ENCODE peak calls at places on chromosome 20, in six cellular contexts. A is A549, Z is HEK293T, G is K562, D is GM12878, Y is HepG2. W is an unnamed sample.

GRCh38 chr20:3239867-3240775 is 1.1 kb upstream of the SLC4A11 start:
- DNase-seq in A (no peak), Z (no peak), G (no peak), D (no peak), Y (no peak), W (no peak)

GRCh38 chr20:48153523-48153922 is 368.2 kb upstream of the SULF2 start:
- DNase-seq in A (no peak), Z (no peak), G (no peak), D (no peak), Y (no peak), W (no peak)

GRCh38 chr20:46057856-46058655 is 29.0 kb downstream of the SLC12A5 start:
- DNase-seq in A (no peak), Z (no peak), G (no peak), D (no peak), Y (no peak), W (peak)

GRCh38 chr20:49668181-49668877 is 45.3 kb downstream of the B4GALT5 start:
- DNase-seq in A (no peak), Z (no peak), G (peak), D (peak), Y (no peak), W (no peak)

GRCh38 chr20:16007164-16007563 is 566.1 kb downstream of the KIF16B start:
- DNase-seq in A (no peak), Z (no peak), G (no peak), D (peak), Y (no peak), W (no peak)

GRCh38 chr20:46074006-46074405 is 15.8 kb downstream of the NCOA5 start:
- DNase-seq in A (no peak), Z (no peak), G (no peak), D (no peak), Y (no peak), W (no peak)

GRCh38 chr20:5822569-5822968 is 72.4 kb downstream of the SHLD1 start:
- DNase-seq in A (no peak), Z (no peak), G (peak), D (no peak), Y (no peak), W (no peak)

GRCh38 chr20:52340036-52340634 is 148.6 kb upstream of the ZFP64 start:
- DNase-seq in A (peak), Z (peak), G (peak), D (no peak), Y (peak), W (no peak)

GRCh38 chr20:2578430-2579192 is 42.2 kb downstream of the TMC2 start:
- DNase-seq in A (no peak), Z (no peak), G (peak), D (no peak), Y (peak), W (no peak)

GRCh38 chr20:38812915-38813573 is 7.5 kb downstream of the PPP1R16B start:
- DNase-seq in A (no peak), Z (no peak), G (no peak), D (no peak), Y (no peak), W (no peak)

GRCh38 chr20:62711703-62712101 is 3.1 kb downstream of the NTSR1 start:
- DNase-seq in A (no peak), Z (no peak), G (peak), D (no peak), Y (no peak), W (no peak)

GRCh38 chr20:21105429-21106170 is 558 bp downstream of the LINC00237 start:
- DNase-seq in A (no peak), Z (no peak), G (no peak), D (no peak), Y (no peak), W (no peak)

GRCh38 chr20:24441600-24441999 is 27.8 kb upstream of the SYNDIG1 start:
- DNase-seq in A (no peak), Z (no peak), G (no peak), D (no peak), Y (no peak), W (no peak)

GRCh38 chr20:63519765-63520593 is 586 bp upstream of the PPDPF start:
- DNase-seq in A (peak), Z (peak), G (peak), D (no peak), Y (no peak), W (peak)

GRCh38 chr20:17601957-17602356 is 32.1 kb downstream of the DSTN start:
- DNase-seq in A (no peak), Z (no peak), G (no peak), D (no peak), Y (no peak), W (no peak)

GRCh38 chr20:7879883-7880282 is 60.4 kb downstream of the HAO1 start:
- DNase-seq in A (peak), Z (no peak), G (no peak), D (no peak), Y (peak), W (peak)

GRCh38 chr20:4014031-4014474 is 1.3 kb downstream of the RNF24 start:
- DNase-seq in A (peak), Z (peak), G (peak), D (no peak), Y (peak), W (peak)

GRCh38 chr20:40584128-40584819 is 104.8 kb downstream of the MAFB start:
- DNase-seq in A (no peak), Z (no peak), G (no peak), D (no peak), Y (no peak), W (no peak)

GRCh38 chr20:15834857-15835256 is 738.4 kb downstream of the KIF16B start:
- DNase-seq in A (no peak), Z (no peak), G (no peak), D (no peak), Y (no peak), W (no peak)

GRCh38 chr20:39716796-39717341 is 754.7 kb downstream of the DHX35 start:
- DNase-seq in A (no peak), Z (no peak), G (no peak), D (peak), Y (no peak), W (no peak)

GRCh38 chr20:4817230-4817671 is 95.5 kb downstream of the PRND start:
- DNase-seq in A (peak), Z (no peak), G (peak), D (no peak), Y (peak), W (no peak)

GRCh38 chr20:51678041-51678697 is 90.0 kb downstream of the ATP9A start:
- DNase-seq in A (no peak), Z (no peak), G (no peak), D (no peak), Y (no peak), W (no peak)

GRCh38 chr20:50442526-50442925 is 67.7 kb upstream of the PTPN1 start:
- DNase-seq in A (no peak), Z (no peak), G (no peak), D (no peak), Y (no peak), W (no peak)

GRCh38 chr20:56820984-56821383 is 191.9 kb downstream of the TFAP2C start:
- DNase-seq in A (no peak), Z (no peak), G (no peak), D (no peak), Y (no peak), W (no peak)
- TF ChIP-seq BHLHE40 in A (no peak), Z (no peak), G (no peak), D (no peak), Y (no peak), W (no peak)

GRCh38 chr20:9215539-9215938 is 146.7 kb downstream of the PLCB4 start:
- DNase-seq in A (peak), Z (no peak), G (peak), D (no peak), Y (peak), W (no peak)

GRCh38 chr20:9218412-9219001 is 149.6 kb downstream of the PLCB4 start:
- DNase-seq in A (no peak), Z (peak), G (peak), D (no peak), Y (no peak), W (peak)

GRCh38 chr20:9223296-9223695 is 154.4 kb downstream of the PLCB4 start:
- DNase-seq in A (no peak), Z (no peak), G (no peak), D (no peak), Y (no peak), W (no peak)

GRCh38 chr20:9225879-9226278 is 157.0 kb downstream of the PLCB4 start:
- DNase-seq in A (no peak), Z (no peak), G (peak), D (no peak), Y (no peak), W (no peak)

DNA sequence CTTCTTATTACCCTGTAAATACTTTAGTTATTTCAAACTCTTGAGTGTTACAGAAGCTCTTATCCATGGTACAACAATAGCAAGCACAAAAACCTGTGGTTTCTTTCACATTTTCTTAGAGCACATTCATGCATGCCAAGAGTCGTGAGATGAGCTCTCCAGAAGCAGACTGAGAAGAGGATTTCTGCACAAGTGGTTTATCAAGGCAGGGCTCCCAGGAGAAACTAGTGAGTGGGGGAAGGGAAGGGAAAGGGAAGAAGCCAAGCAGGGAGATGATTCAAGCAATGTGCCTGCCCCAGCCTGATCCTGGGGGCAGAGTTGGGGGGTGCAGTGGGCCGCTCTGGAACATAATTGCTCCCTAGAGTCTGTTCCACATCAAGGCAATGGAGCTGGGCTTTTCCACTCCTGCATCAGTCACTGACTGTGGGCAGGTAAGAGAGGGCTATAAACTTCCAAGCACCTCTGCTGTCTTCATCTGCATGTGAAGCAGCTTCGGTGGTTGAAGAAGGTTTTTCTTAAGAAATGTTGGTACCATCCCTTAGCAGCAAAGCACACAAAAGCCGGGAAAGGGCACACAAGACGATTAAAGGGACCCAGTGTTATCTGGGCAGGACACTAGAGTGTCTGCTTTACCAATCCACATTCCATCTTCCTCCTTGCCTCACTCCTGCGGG is 152.1 kb downstream of the PLCB4 start:
- DNase-seq in A (no peak), Z (no peak), G (no peak), D (no peak), Y (no peak), W (peak)
- TF ChIP-seq BHLHE40 in A (no peak), Z (no peak), G (no peak), D (no peak), Y (no peak), W (no peak)

DNA sequence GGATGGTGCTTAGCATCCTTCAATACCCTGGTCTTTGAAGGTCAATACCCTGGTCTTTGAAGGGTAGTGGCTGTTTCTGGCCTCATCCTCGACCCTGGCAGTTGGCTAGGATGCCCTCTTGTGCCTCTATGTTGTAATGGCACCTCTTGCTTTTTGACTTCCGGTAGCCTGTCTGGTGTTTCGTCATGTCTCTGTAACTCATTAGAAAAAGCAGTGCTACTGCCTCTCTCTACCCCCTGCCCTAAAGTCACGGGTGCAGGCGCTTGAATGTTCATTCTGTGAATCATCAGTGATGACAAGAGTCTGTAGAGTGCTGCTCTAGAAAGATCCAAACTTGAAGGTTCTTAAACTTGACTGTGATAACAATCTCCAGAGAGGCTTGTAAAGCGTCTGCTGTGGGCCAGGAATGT is 28.3 kb downstream of the RSPO4 start:
- DNase-seq in A (peak), Z (peak), G (peak), D (peak), Y (peak), W (peak)
- TF ChIP-seq BHLHE40 in A (no peak), Z (no peak), G (no peak), D (no peak), Y (no peak), W (no peak)

GRCh38 chr20:60820918-60821317 is 431.1 kb upstream of the CDH4 start:
- DNase-seq in A (no peak), Z (no peak), G (no peak), D (no peak), Y (no peak), W (no peak)
- TF ChIP-seq BHLHE40 in A (no peak), Z (no peak), G (no peak), D (no peak), Y (no peak), W (no peak)

GRCh38 chr20:35462351-35462750 is 7.0 kb downstream of the CEP250 start:
- DNase-seq in A (no peak), Z (no peak), G (peak), D (no peak), Y (no peak), W (no peak)

GRCh38 chr20:35465976-35466375 is 10.6 kb downstream of the CEP250 start:
- DNase-seq in A (no peak), Z (no peak), G (no peak), D (no peak), Y (no peak), W (no peak)

GRCh38 chr20:35461620-35462019 is 6.2 kb downstream of the CEP250 start:
- DNase-seq in A (no peak), Z (no peak), G (no peak), D (no peak), Y (no peak), W (peak)

GRCh38 chr20:35466856-35467255 is 11.5 kb downstream of the CEP250 start:
- DNase-seq in A (no peak), Z (no peak), G (no peak), D (no peak), Y (no peak), W (no peak)

DNA sequence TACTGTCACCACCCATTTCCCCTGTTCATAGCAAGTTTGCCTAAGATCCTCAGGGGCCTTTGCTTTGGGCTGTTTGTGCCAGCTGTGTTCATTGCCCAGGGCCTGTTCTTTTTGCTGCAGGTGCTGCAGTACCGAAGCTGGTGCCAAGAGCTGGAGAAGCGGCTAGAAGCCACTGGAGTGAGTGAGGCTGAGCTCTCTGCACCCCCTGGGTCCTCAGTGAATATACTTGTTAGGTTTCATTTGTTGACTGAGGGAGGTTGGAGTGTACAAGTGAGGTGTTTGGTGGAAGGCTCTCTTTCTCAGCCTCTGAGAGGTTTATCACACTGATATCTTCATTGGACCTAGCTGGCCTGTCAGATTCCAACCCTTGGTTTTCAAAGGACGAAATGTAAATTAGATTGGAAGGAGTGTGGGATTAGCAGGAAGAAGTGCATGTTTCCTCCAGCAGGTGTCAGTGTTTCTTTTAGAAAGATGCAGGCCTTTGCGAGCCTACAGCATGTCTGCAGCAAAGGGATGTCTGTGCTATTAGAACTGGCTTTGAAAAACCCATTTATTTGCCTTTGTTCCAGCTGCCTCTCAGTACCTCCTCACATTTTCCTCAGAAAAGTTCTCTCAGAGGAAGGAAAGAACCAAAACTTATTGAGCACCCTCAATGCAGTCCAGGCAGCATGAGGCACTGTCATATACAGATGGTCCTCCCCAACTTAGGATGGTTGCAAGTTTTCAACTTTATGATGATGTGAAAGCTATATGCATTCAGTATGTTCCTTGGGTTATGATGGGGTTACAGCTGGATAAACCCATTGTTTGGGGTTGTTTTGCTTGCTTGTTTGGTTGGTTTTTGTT is 8.3 kb downstream of the CEP250 start:
- DNase-seq in A (peak), Z (peak), G (peak), D (no peak), Y (peak), W (peak)
- TF ChIP-seq BHLHE40 in A (no peak), Z (no peak), G (no peak), D (no peak), Y (no peak), W (no peak)

GRCh38 chr20:44112456-44112855 is 74.5 kb downstream of the JPH2 start:
- DNase-seq in A (no peak), Z (no peak), G (no peak), D (no peak), Y (no peak), W (no peak)
- TF ChIP-seq BHLHE40 in A (no peak), Z (no peak), G (no peak), D (no peak), Y (no peak), W (no peak)

GRCh38 chr20:12049125-12049524 is 131.4 kb downstream of the BTBD3 start:
- DNase-seq in A (no peak), Z (no peak), G (no peak), D (no peak), Y (no peak), W (peak)
- TF ChIP-seq BHLHE40 in A (no peak), Z (no peak), G (no peak), D (no peak), Y (no peak), W (no peak)

W was measured in IMR-90.